ENCODE peak calls at places on chromosomes 6 and 20, in four cellular contexts. D is tibial nerve; Y is NB4; K is activated CD8-positive, alpha-beta T cell treated with anti-CD3 and anti-CD28 coated beads for 36 hours. Q is an unnamed sample.

GRCh38 chr20:35523298-35523888 is 6.1 kb downstream of the C20orf173 start:
- DNase-seq in Y (peak; percentile 41), D (peak; percentile 22), K (peak; percentile 42), Q (peak; percentile 45)

GRCh38 chr20:56974499-56975250 is 291.8 kb downstream of the BMP7 start:
- DNase-seq in D (peak; percentile 16), Y (peak; percentile 90), K (peak; percentile 51), Q (peak; percentile 41)

GRCh38 chr6:150345786-150346185 is 23.0 kb upstream of the IYD start:
- DNase-seq in K (no peak), Y (no peak), D (no peak), Q (no peak)

GRCh38 chr6:45558858-45559257 is 181.1 kb upstream of the SUPT3H start:
- DNase-seq in Y (no peak), D (no peak), K (no peak), Q (peak; percentile 17)

GRCh38 chr6:74574794-74575193 is 631.1 kb downstream of the COL12A1 start:
- DNase-seq in D (no peak), Y (peak; percentile 54), K (no peak), Q (no peak)

GRCh38 chr6:46048646-46049297 is 33.1 kb upstream of the CLIC5 start:
- DNase-seq in D (no peak), K (no peak), Y (no peak), Q (no peak)

GRCh38 chr20:24676353-24676977 is 207.0 kb downstream of the SYNDIG1 start:
- DNase-seq in Y (no peak), K (no peak), D (no peak), Q (no peak)

GRCh38 chr6:40715501-40716403 is 128.6 kb upstream of the LRFN2 start:
- DNase-seq in D (no peak), K (no peak), Y (no peak), Q (no peak)

GRCh38 chr20:7689151-7689550 is 251.1 kb downstream of the HAO1 start:
- DNase-seq in Y (no peak), K (no peak), D (no peak), Q (no peak)

GRCh38 chr20:63752411-63753101 is 13.0 kb downstream of the SLC2A4RG start:
- DNase-seq in K (no peak), Y (no peak), D (no peak), Q (peak; percentile 14)

GRCh38 chr6:108557494-108558371 is 3.0 kb upstream of the FOXO3 start:
- DNase-seq in K (peak; percentile 74), Y (no peak), D (peak; percentile 64), Q (peak; percentile 70)

GRCh38 chr20:22773326-22773725 is 189.0 kb upstream of the FOXA2 start:
- DNase-seq in K (no peak), Y (no peak), D (no peak), Q (no peak)

GRCh38 chr6:26400626-26401025 is 1.4 kb upstream of the BTN3A1 start:
- DNase-seq in D (no peak), K (no peak), Y (peak; percentile 90), Q (no peak)

GRCh38 chr20:14700641-14700965 is 363.2 kb upstream of the FLRT3 start:
- DNase-seq in K (no peak), Y (no peak), D (no peak), Q (no peak)

GRCh38 chr6:10433322-10433721 is 18.4 kb upstream of the TFAP2A start:
- DNase-seq in K (no peak), Y (no peak), D (no peak), Q (no peak)

GRCh38 chr6:87902383-87902782 is 145.3 kb upstream of the SPACA1 start:
- DNase-seq in K (no peak), Y (peak; percentile 28), D (no peak), Q (no peak)

GRCh38 chr6:18323935-18324707 is 59.8 kb upstream of the DEK start:
- DNase-seq in K (no peak), D (peak; percentile 52), Y (peak; percentile 53), Q (peak; percentile 63)

GRCh38 chr6:4804095-4804494 is 27.9 kb downstream of the CDYL start:
- DNase-seq in Y (peak; percentile 70), D (no peak), K (peak; percentile 44), Q (no peak)

GRCh38 chr6:34093854-34094430 is 51.9 kb downstream of the GRM4 start:
- DNase-seq in D (no peak), K (no peak), Y (peak; percentile 14), Q (no peak)

GRCh38 chr6:34090935-34091334 is 55.0 kb downstream of the GRM4 start:
- DNase-seq in K (no peak), Y (no peak), D (no peak), Q (no peak)

GRCh38 chr6:34092631-34093030 is 53.3 kb downstream of the GRM4 start:
- DNase-seq in K (no peak), D (no peak), Y (no peak), Q (no peak)

GRCh38 chr6:34093206-34093605 is 52.7 kb downstream of the GRM4 start:
- DNase-seq in D (no peak), Y (no peak), K (no peak), Q (no peak)

DNA sequence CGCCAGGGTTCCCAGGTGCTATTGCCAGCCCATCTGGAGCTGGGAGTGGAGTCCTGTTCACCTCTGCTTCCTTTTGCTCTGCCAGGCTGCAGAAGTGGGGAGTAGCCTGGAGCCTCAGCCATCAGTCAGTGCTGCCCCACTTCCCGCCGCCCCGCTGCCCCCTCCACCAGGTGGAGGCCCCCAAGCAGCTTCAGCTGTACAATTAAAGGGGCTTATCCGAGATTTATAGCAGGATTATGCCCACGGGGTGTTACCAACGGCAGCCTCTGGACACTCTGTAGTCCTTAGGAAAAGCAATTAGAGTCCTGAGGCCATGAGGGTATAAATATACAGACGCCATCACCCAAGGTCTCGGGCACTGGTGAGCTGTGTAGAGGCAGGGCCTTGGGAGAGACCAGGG is 55.4 kb downstream of the GRM4 start:
- DNase-seq in K (no peak), D (no peak), Y (no peak), Q (no peak)
- TF ChIP-seq CTCF in K (no peak), D (no peak), Y (no peak), Q (no peak)

DNA sequence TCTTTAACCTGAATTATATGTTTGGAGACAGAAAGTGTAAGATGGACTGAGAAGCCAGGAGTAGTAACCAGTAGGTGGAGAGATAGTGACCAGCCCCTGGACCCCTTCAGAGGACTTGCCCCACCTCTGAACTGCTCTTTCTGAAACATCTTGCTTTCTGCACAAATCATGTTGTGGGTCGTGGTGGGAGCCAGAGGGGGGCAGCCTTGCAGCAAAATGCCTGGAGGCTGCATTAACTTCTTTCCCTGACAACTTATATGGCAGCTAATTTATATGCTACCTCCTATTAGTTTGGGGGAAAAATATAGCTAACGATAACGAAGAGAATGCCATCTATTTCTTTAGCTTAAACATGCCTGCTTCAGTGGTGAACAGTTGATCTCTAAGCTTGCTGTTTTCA is 859.8 kb downstream of the MAFB start:
- DNase-seq in Y (peak; percentile 25), D (no peak), K (peak; percentile 3), Q (no peak)
- TF ChIP-seq CTCF in Y (peak; percentile 44), D (no peak), K (no peak), Q (peak; percentile 44)

GRCh38 chr6:105790635-105791034 is 295.5 kb upstream of the PRDM1 start:
- DNase-seq in Y (no peak), K (no peak), D (no peak), Q (no peak)

GRCh38 chr6:105789935-105790334 is 296.2 kb upstream of the PRDM1 start:
- DNase-seq in D (no peak), Y (no peak), K (no peak), Q (no peak)

GRCh38 chr6:105793132-105793531 is 293.0 kb upstream of the PRDM1 start:
- DNase-seq in D (no peak), Y (peak; percentile 84), K (no peak), Q (no peak)

GRCh38 chr6:105794263-105794662 is 291.9 kb upstream of the PRDM1 start:
- DNase-seq in Y (peak; percentile 60), K (no peak), D (peak; percentile 72), Q (no peak)

GRCh38 chr6:105791569-105792318 is 294.4 kb upstream of the PRDM1 start:
- DNase-seq in K (no peak), D (no peak), Y (peak; percentile 21), Q (no peak)
- TF ChIP-seq CTCF in K (no peak), D (no peak), Y (no peak), Q (no peak)

DNA sequence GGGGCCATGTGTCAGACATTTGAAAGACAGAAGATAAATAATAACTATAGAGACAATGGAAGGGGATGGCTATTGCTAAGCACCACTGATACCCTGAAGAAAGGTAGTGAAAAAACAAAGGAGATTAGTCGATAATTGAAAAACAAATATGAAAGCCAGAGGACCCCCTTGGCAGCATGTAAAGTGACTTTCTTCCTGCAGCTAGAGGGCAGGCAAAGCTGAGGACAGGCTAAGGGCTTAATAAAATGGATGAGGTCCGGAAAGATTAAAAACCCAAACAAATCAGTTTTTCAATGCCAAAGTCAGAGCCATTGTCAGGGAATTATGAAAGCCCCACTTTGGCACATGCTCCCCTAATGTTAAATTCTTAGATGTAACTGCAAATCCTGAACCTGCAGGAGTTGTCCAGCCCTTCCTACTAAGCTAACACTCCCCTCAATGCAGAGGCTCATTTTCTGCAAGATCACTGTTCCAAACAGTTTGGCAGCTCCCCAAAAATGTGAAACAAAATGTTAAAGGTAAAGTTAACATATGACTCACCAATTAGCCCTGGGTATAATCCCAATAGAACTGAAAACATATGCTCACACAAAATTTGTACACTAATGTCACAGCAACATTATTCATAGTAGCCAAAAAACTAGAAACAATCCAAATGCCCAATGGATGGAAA is 1177.9 kb downstream of the GRIK2 start:
- DNase-seq in Y (no peak), K (no peak), D (no peak), Q (no peak)
- TF ChIP-seq CTCF in Y (no peak), K (no peak), D (no peak), Q (no peak)

DNA sequence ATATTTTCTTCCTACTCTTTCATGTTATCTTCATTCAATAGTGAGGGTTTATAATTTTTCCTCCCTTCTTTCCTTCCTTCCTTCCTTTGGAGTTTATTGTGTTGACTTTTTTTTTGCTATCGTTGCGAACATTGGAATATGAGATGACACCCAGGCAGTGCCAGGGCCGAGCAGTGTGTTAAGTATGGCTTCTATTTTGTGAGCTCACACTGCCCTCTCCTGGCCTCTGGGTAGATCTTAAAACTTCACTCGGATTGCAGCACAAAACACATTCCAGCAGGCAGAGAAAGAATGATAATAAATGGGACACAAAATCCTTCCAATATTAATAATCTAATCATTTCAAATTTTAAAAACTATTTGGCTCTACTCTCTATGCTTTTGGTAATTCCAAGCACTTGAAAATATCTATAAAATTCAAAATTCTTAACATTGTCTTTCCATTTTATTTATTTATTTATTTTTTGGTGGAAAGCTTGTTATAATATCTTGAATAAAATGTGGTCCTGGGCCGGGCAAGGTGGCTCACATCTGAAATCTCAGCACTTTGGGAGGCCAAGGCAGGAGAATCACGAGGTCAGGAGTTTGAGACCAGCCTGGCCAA is 147.4 kb upstream of the OLIG3 start:
- DNase-seq in K (peak; percentile 83), D (peak; percentile 79), Y (peak; percentile 82), Q (peak; percentile 43)
- TF ChIP-seq CTCF in K (peak; percentile 90), D (peak; percentile 71), Y (peak; percentile 60), Q (peak; percentile 75)

GRCh38 chr20:4532772-4533171 is 188.9 kb upstream of the PRND start:
- DNase-seq in K (no peak), D (no peak), Y (no peak), Q (no peak)
- TF ChIP-seq CTCF in K (no peak), D (no peak), Y (no peak), Q (no peak)

GRCh38 chr6:84280639-84281038 is 53.2 kb upstream of the CEP162 start:
- DNase-seq in D (no peak), K (no peak), Y (no peak), Q (no peak)

GRCh38 chr6:84282566-84282965 is 55.1 kb upstream of the CEP162 start:
- DNase-seq in Y (no peak), K (no peak), D (no peak), Q (no peak)

GRCh38 chr6:84280030-84280429 is 52.6 kb upstream of the CEP162 start:
- DNase-seq in Y (no peak), K (no peak), D (no peak), Q (no peak)

GRCh38 chr6:84284428-84285033 is 57.1 kb upstream of the CEP162 start:
- DNase-seq in K (no peak), D (no peak), Y (peak; percentile 37), Q (peak; percentile 5)
- TF ChIP-seq CTCF in K (peak; percentile 32), D (no peak), Y (peak; percentile 52), Q (peak; percentile 70)